ENCODE peak calls at places on chromosomes 12 and 14, in nine cellular contexts. B is ecto neural progenitor cell, M is HEK293T, S is AG10803, H is germinal center, A is GM10248, U is KBM-7, W is epithelial cell of prostate, X is NCI-H345. Z is an unnamed sample.
A peak's percentile ranks its signal among the peaks of the same experiment; 100 is the strongest.

GRCh38 chr14:103243764-103244737 is 90.0 kb upstream of the EIF5 start:
- DNase-seq in B (no peak), M (no peak), S (no peak), H (no peak), A (no peak), U (peak; percentile 42), W (no peak), X (no peak), Z (peak; percentile 48)

GRCh38 chr14:59306775-59307174 is 118.3 kb downstream of the DAAM1 start:
- DNase-seq in B (no peak), M (no peak), S (peak; percentile 45), H (no peak), A (no peak), U (no peak), W (peak; percentile 81), X (no peak), Z (no peak)

GRCh38 chr14:98704441-98704840 is 567.6 kb downstream of the BCL11B start:
- DNase-seq in B (no peak), M (no peak), S (no peak), H (no peak), A (no peak), U (no peak), W (no peak), X (no peak), Z (no peak)

GRCh38 chr12:66140726-66141125 is 10.2 kb upstream of the LLPH start:
- DNase-seq in B (no peak), M (no peak), S (no peak), H (no peak), A (no peak), U (peak; percentile 30), W (no peak), X (no peak), Z (no peak)

GRCh38 chr14:93880025-93880820 is 46.9 kb upstream of the FAM181A start:
- DNase-seq in B (no peak), M (peak; percentile 49), S (peak; percentile 76), H (no peak), A (no peak), U (no peak), W (no peak), X (peak; percentile 80), Z (no peak)

GRCh38 chr12:115756271-115756670 is 521.2 kb downstream of the MED13L start:
- DNase-seq in B (no peak), M (no peak), S (no peak), H (no peak), A (no peak), U (no peak), W (no peak), X (no peak), Z (no peak)

GRCh38 chr12:94186461-94187237 is 38.3 kb downstream of the PLXNC1 start:
- DNase-seq in B (peak; percentile 93), M (no peak), S (peak; percentile 60), H (no peak), A (no peak), U (no peak), W (no peak), X (no peak), Z (no peak)

GRCh38 chr14:24681056-24681455 is 47.1 kb upstream of the GZMB start:
- DNase-seq in B (no peak), M (no peak), S (no peak), H (no peak), A (no peak), U (no peak), W (no peak), X (no peak), Z (no peak)

GRCh38 chr12:71509705-71510104 is 70.1 kb downstream of the LGR5 start:
- DNase-seq in B (no peak), M (no peak), S (no peak), H (no peak), A (no peak), U (no peak), W (no peak), X (no peak), Z (no peak)

GRCh38 chr14:36773136-36773540 is 111.5 kb downstream of the PAX9 start:
- DNase-seq in B (no peak), M (peak; percentile 50), S (peak; percentile 18), H (no peak), A (no peak), U (no peak), W (no peak), X (peak; percentile 83), Z (peak; percentile 37)

Z was measured in T47D.